ENCODE peak calls at places on chromosome 11, in four cellular contexts. B is AG04450, U is OCI-LY7, V is lung. X is an unnamed sample.

GRCh38 chr11:76629853-76630599 is 40.5 kb downstream of the LRRC32 start:
- DNase-seq in B (no peak), U (no peak), V (peak), X (no peak)

GRCh38 chr11:18775492-18776292 is 15.9 kb downstream of the PTPN5 start:
- DNase-seq in B (no peak), U (peak), V (peak), X (peak)

GRCh38 chr11:77197626-77198320 is 69.7 kb downstream of the MYO7A start:
- DNase-seq in B (no peak), U (no peak), V (no peak), X (no peak)

GRCh38 chr11:48148749-48149148 is 67.9 kb upstream of the OR4B1 start:
- DNase-seq in B (no peak), U (no peak), V (no peak), X (no peak)

GRCh38 chr11:18907391-18907790 is 31.8 kb downstream of the MRGPRX1 start:
- DNase-seq in B (no peak), U (no peak), V (no peak), X (no peak)

GRCh38 chr11:47955356-47955755 is 25.0 kb upstream of the PTPRJ start:
- DNase-seq in B (no peak), U (peak), V (no peak), X (no peak)

GRCh38 chr11:70735976-70736375 is 337.6 kb downstream of the CTTN start:
- DNase-seq in B (no peak), U (no peak), V (no peak), X (no peak)

GRCh38 chr11:106463796-106464201 is 386.3 kb downstream of the AASDHPPT start:
- DNase-seq in B (no peak), U (no peak), V (no peak), X (no peak)

GRCh38 chr11:109864834-109865557 is 228.2 kb upstream of the ZC3H12C start:
- DNase-seq in B (peak), U (no peak), V (no peak), X (no peak)

GRCh38 chr11:72191961-72192381 is at the start of gene FOLR1:
- DNase-seq in B (no peak), U (no peak), V (peak), X (peak)

GRCh38 chr11:78958444-78958843 is 383.8 kb upstream of the NARS2 start:
- DNase-seq in B (no peak), U (no peak), V (no peak), X (no peak)

GRCh38 chr11:120564573-120565301 is 53.2 kb downstream of the GRIK4 start:
- DNase-seq in B (no peak), U (no peak), V (no peak), X (no peak)

GRCh38 chr11:15926071-15926470 is 430.3 kb downstream of the SOX6 start:
- DNase-seq in B (no peak), U (no peak), V (no peak), X (no peak)

GRCh38 chr11:65663634-65664200 is 1.0 kb upstream of the RELA start:
- DNase-seq in B (no peak), U (peak), V (peak), X (no peak)

GRCh38 chr11:35101223-35101622 is 37.7 kb upstream of the CD44 start:
- DNase-seq in B (no peak), U (no peak), V (no peak), X (no peak)

GRCh38 chr11:65429069-65429681 is 6.6 kb downstream of the NEAT1 start:
- DNase-seq in B (no peak), U (peak), V (no peak), X (no peak)

GRCh38 chr11:113023228-113023627 is 62.0 kb downstream of the NCAM1 start:
- DNase-seq in B (no peak), U (no peak), V (no peak), X (no peak)

GRCh38 chr11:1226226-1226961 is 3.5 kb downstream of the MUC5B start:
- DNase-seq in B (no peak), U (no peak), V (no peak), X (no peak)

GRCh38 chr11:80118071-80118470 is 677.2 kb upstream of the TENM4 start:
- DNase-seq in B (no peak), U (no peak), V (no peak), X (no peak)

GRCh38 chr11:40129276-40129675 is 1330.2 kb downstream of the LRRC4C start:
- DNase-seq in B (no peak), U (no peak), V (no peak), X (no peak)

GRCh38 chr11:73262851-73263495 is 9.2 kb upstream of the P2RY6 start:
- DNase-seq in B (no peak), U (no peak), V (no peak), X (peak)

GRCh38 chr11:112163875-112164521 is at the start of gene IL18:
- DNase-seq in B (no peak), U (no peak), V (peak), X (peak)

GRCh38 chr11:33377852-33378385 is 120.7 kb downstream of the HIPK3 start:
- DNase-seq in B (no peak), U (peak), V (no peak), X (no peak)

GRCh38 chr11:6572215-6572614 is 31.2 kb downstream of the RRP8 start:
- DNase-seq in B (peak), U (no peak), V (no peak), X (no peak)

GRCh38 chr11:31340903-31341572 is 28.5 kb downstream of the DCDC1 start:
- DNase-seq in B (no peak), U (peak), V (no peak), X (peak)

GRCh38 chr11:83571301-83571700 is 285.1 kb upstream of the CCDC90B start:
- DNase-seq in B (no peak), U (no peak), V (no peak), X (no peak)

GRCh38 chr11:75499423-75500305 is 26.1 kb downstream of the GDPD5 start:
- DNase-seq in B (peak), U (no peak), V (peak), X (peak)

GRCh38 chr11:35424157-35424945 is 5.0 kb upstream of the SLC1A2 start:
- DNase-seq in B (no peak), U (no peak), V (no peak), X (no peak)

GRCh38 chr11:360326-361280 is 8.7 kb upstream of the B4GALNT4 start:
- DNase-seq in B (no peak), U (no peak), V (no peak), X (no peak)

GRCh38 chr11:115215694-115216615 is 288.3 kb downstream of the CADM1 start:
- DNase-seq in B (no peak), U (peak), V (no peak), X (peak)

GRCh38 chr11:14644396-14645246 is 1.0 kb downstream of the PDE3B start:
- DNase-seq in B (no peak), U (no peak), V (no peak), X (no peak)

GRCh38 chr11:93567406-93567819 is 24.2 kb upstream of the SMCO4 start:
- DNase-seq in B (no peak), U (no peak), V (peak), X (no peak)

GRCh38 chr11:12100886-12101285 is 9.5 kb upstream of the MICAL2 start:
- DNase-seq in B (no peak), U (no peak), V (peak), X (no peak)

GRCh38 chr11:1829039-1829820 is 5.6 kb upstream of the SYT8 start:
- DNase-seq in B (no peak), U (no peak), V (no peak), X (peak)

GRCh38 chr11:119741369-119742262 is 12.6 kb upstream of the NECTIN1 start:
- DNase-seq in B (no peak), U (peak), V (no peak), X (peak)

GRCh38 chr11:112526699-112527410 is 266.2 kb upstream of the PLET1 start:
- DNase-seq in B (no peak), U (no peak), V (no peak), X (peak)

GRCh38 chr11:1834132-1834610 is 619 bp upstream of the SYT8 start:
- DNase-seq in B (no peak), U (no peak), V (peak), X (peak)

GRCh38 chr11:102730036-102730815 is 5.5 kb upstream of the MMP8 start:
- DNase-seq in B (peak), U (no peak), V (no peak), X (no peak)

GRCh38 chr11:76770642-76771445 is 12.3 kb upstream of the TSKU start:
- DNase-seq in B (peak), U (no peak), V (no peak), X (peak)

GRCh38 chr11:46308632-46309419 is 31.4 kb downstream of the CREB3L1 start:
- DNase-seq in B (no peak), U (peak), V (peak), X (peak)

GRCh38 chr11:86569109-86569508 is 103.3 kb downstream of the ME3 start:
- DNase-seq in B (no peak), U (no peak), V (no peak), X (no peak)

GRCh38 chr11:86570020-86570419 is 102.4 kb downstream of the ME3 start:
- DNase-seq in B (no peak), U (no peak), V (no peak), X (no peak)

GRCh38 chr11:86574493-86575207 is 97.8 kb downstream of the ME3 start:
- DNase-seq in B (no peak), U (no peak), V (no peak), X (no peak)

GRCh38 chr11:86571273-86571948 is 101.0 kb downstream of the ME3 start:
- DNase-seq in B (no peak), U (no peak), V (no peak), X (no peak)

GRCh38 chr11:86570457-86570856 is 102.0 kb downstream of the ME3 start:
- DNase-seq in B (no peak), U (no peak), V (no peak), X (no peak)
- H3K4me3 ChIP-seq in B (no peak), U (no peak), V (no peak), X (no peak)

DNA sequence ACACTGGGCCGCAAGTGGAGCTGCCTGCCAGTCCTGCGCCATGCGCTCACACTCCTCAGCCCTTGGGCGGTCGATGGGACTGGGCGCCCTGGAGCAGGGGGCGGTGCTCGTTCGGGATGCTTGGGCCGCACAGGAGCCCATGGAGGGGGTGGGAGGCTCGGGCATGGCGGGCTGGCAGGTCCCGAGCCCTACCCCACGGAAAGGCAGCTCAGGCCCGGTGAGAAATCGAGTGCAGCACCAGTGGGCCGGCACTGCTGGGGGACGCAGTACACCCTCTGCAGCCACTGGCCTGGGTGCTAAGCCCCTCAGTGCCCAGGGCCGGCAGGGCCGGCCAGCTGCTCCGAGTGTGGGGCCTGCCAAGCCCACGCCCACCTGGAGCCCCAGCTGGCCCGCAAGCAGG is 328.7 kb upstream of the LRRC4C start:
- DNase-seq in B (no peak), U (no peak), V (no peak), X (no peak)
- H3K27ac ChIP-seq in B (no peak), U (no peak), V (no peak), X (no peak)

GRCh38 chr11:57775474-57775873 is 13.9 kb downstream of the CTNND1 start:
- DNase-seq in B (no peak), U (no peak), V (no peak), X (no peak)
- H3K4me3 ChIP-seq in B (no peak), U (no peak), V (no peak), X (peak)

GRCh38 chr11:67057410-67057757 is 737 bp downstream of the RHOD start:
- DNase-seq in B (no peak), U (no peak), V (no peak), X (no peak)

GRCh38 chr11:67058506-67058905 is 1.9 kb downstream of the RHOD start:
- DNase-seq in B (no peak), U (no peak), V (no peak), X (no peak)

GRCh38 chr11:67062526-67063373 is 6.1 kb downstream of the RHOD start:
- DNase-seq in B (no peak), U (no peak), V (no peak), X (peak)

GRCh38 chr11:67059671-67060070 is 3.0 kb downstream of the RHOD start:
- DNase-seq in B (no peak), U (no peak), V (no peak), X (no peak)

DNA sequence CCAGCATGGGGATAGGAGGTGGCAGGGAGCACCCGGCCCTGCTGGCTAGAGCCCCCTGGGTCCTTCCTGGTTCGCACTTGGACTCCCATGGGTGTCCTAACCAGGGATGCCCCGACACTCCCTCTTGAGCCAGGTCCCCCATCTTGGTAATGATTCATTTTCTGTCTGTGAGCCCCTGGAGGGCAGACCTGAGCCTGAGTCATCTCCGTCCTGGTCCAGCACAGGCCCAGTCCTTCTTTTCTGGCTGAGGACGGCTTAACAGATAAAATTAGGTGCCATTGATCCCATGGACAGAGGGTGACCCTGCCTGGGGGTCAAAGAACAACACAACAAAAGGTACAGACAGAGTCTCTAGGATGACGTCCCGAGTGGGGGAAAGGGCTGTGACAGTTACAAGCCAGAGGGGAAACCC is 3.5 kb downstream of the RHOD start:
- DNase-seq in B (no peak), U (no peak), V (no peak), X (peak)
- H3K27ac ChIP-seq in B (no peak), U (no peak), V (no peak), X (peak)

DNA sequence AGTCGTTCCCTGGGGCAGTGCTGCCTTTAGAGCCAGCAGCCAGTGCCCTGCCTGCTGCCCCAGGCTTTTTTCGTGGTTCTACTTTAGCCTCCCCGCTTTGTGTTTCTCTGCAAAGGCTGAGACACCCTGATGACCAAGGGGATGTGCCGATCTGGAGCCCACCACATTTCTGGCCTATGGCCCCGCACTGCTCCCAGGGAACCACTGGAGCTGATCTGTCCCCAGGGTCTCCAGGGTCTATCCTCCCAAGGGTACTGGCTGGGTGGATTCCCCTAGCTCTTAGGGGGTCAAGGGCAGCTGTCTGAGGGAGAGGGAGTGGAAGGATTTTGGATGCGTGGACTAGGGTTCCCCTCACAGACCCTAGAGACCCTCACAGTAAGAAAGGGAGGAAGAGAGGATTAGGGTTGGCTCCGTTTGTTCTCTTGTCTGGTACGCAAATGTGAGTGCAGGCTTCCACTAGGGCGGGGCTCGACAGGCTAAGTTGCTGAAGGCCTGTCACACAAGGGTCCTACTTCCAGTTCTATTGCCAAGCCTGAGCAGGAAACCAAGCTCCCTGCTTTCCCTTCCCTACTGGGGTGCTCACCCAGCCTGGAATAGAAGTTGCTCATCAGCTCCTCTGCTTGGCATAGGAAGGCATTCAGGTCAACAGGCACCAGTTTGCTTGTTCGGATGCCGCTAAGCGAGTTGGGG is 19.3 kb downstream of the TREH start:
- DNase-seq in B (no peak), U (no peak), V (no peak), X (no peak)
- H3K4me3 ChIP-seq in B (no peak), U (no peak), V (no peak), X (no peak)

GRCh38 chr11:96098511-96099241 is 174.8 kb upstream of the MTMR2 start:
- DNase-seq in B (no peak), U (no peak), V (no peak), X (peak)

GRCh38 chr11:96095884-96096301 is 172.0 kb upstream of the MTMR2 start:
- DNase-seq in B (no peak), U (no peak), V (no peak), X (peak)

GRCh38 chr11:96101146-96101545 is 177.2 kb upstream of the MTMR2 start:
- DNase-seq in B (no peak), U (no peak), V (no peak), X (no peak)

GRCh38 chr11:96096360-96096759 is 172.5 kb upstream of the MTMR2 start:
- DNase-seq in B (no peak), U (no peak), V (no peak), X (no peak)

GRCh38 chr11:96097844-96098421 is 174.0 kb upstream of the MTMR2 start:
- DNase-seq in B (no peak), U (no peak), V (no peak), X (peak)
- H3K27ac ChIP-seq in B (peak), U (no peak), V (no peak), X (peak)

DNA sequence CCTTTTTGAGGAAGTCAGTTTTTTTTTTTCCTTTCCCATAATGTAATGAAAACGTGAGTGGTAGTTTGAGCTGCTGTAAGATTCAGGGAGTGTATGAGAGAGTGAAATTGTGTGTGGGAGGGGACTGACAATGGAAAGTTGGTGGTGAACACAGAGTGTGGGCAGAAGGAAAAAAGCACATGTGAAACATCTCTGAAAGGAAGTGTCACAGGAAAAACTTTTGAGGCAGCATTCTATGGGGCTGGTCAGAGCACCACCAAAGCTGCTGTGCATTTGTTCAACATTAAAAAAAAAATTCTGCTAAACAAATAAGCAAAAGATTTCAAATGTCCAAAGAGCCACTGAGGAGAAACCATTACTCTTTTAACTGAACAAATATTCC is 154.4 kb downstream of the MAML2 start:
- DNase-seq in B (no peak), U (no peak), V (no peak), X (no peak)
- H3K4me3 ChIP-seq in B (no peak), U (no peak), V (no peak), X (peak)

GRCh38 chr11:69000391-69000790 is 12.7 kb downstream of the MRGPRF start:
- DNase-seq in B (no peak), U (no peak), V (no peak), X (no peak)
- H3K27ac ChIP-seq in B (no peak), U (no peak), V (no peak), X (no peak)

X was measured in PC-9.